ENCODE peak calls at places on chromosomes 3 and 15, in seven cellular contexts. Q, E, I, J, L, N and U are unnamed samples.

GRCh38 chr3:120102674-120103073 is 8.4 kb upstream of the GSK3B start:
- DNase-seq in J (no peak), I (no peak), N (no peak), E (peak), Q (no peak), L (no peak), U (no peak)

GRCh38 chr3:121658716-121659435 is 1.8 kb downstream of the HCLS1 start:
- DNase-seq in L (no peak), J (no peak), Q (no peak), I (no peak), E (no peak), N (no peak), U (no peak)

GRCh38 chr15:59292393-59292792 is 80.3 kb downstream of the MYO1E start:
- DNase-seq in J (no peak), L (peak), E (peak), Q (peak), I (no peak), N (no peak), U (no peak)

GRCh38 chr3:180196658-180197057 is 159.9 kb upstream of the PEX5L start:
- DNase-seq in Q (no peak), I (no peak), L (no peak), E (no peak), N (no peak), J (no peak), U (no peak)

GRCh38 chr3:13079051-13079450 is 5.8 kb upstream of the IQSEC1 start:
- DNase-seq in Q (no peak), I (no peak), N (no peak), E (no peak), L (no peak), J (no peak), U (no peak)

GRCh38 chr15:100002091-100002620 is 268.9 kb upstream of the LYSMD4 start:
- DNase-seq in E (no peak), N (no peak), L (no peak), Q (peak), J (no peak), I (no peak), U (no peak)

GRCh38 chr15:51382787-51383186 is 41.3 kb downstream of the GLDN start:
- DNase-seq in N (peak), Q (peak), J (no peak), I (no peak), L (peak), E (peak), U (peak)

GRCh38 chr3:125148016-125148812 is 64.3 kb downstream of the SLC12A8 start:
- DNase-seq in E (no peak), J (no peak), N (no peak), Q (no peak), I (no peak), L (no peak), U (no peak)

GRCh38 chr15:70149667-70150404 is 52.1 kb upstream of the TLE3 start:
- DNase-seq in L (peak), I (no peak), Q (no peak), E (no peak), J (no peak), N (no peak), U (peak)

GRCh38 chr3:172332256-172333041 is 115.8 kb downstream of the GHSR start:
- DNase-seq in L (peak), J (no peak), Q (peak), I (no peak), E (peak), N (peak), U (peak)

GRCh38 chr3:32934150-32934742 is 17.2 kb upstream of the CCR4 start:
- DNase-seq in L (peak), N (no peak), I (no peak), Q (peak), E (peak), J (no peak), U (no peak)

GRCh38 chr3:77081240-77081661 is 41.4 kb downstream of the ROBO2 start:
- DNase-seq in N (no peak), L (peak), I (no peak), E (no peak), Q (no peak), J (peak), U (no peak)

GRCh38 chr15:101579766-101580165 is 72.4 kb downstream of the TM2D3 start:
- DNase-seq in E (peak), I (no peak), N (no peak), J (peak), Q (no peak), L (peak), U (peak)

GRCh38 chr3:49327485-49327884 is 12.4 kb downstream of the USP4 start:
- DNase-seq in N (no peak), Q (peak), I (no peak), L (no peak), J (no peak), E (no peak), U (no peak)

GRCh38 chr3:71163216-71163918 is 420.2 kb downstream of the FOXP1 start:
- DNase-seq in E (no peak), J (no peak), N (no peak), L (no peak), I (no peak), Q (no peak), U (no peak)

GRCh38 chr3:159919873-159920272 is 68.8 kb upstream of the IL12A start:
- DNase-seq in J (no peak), E (peak), Q (no peak), N (no peak), I (no peak), L (peak), U (peak)

GRCh38 chr15:42694398-42694797 is 42.5 kb downstream of the CDAN1 start:
- DNase-seq in N (no peak), L (no peak), Q (no peak), E (no peak), J (no peak), I (no peak), U (no peak)

GRCh38 chr3:113054552-113054951 is 63.8 kb downstream of the GTPBP8 start:
- DNase-seq in N (no peak), Q (no peak), L (peak), I (no peak), E (no peak), J (peak), U (peak)
- TF ChIP-seq CTCF in N (no peak), Q (no peak), L (no peak), I (no peak), E (no peak), J (peak), U (no peak)

DNA sequence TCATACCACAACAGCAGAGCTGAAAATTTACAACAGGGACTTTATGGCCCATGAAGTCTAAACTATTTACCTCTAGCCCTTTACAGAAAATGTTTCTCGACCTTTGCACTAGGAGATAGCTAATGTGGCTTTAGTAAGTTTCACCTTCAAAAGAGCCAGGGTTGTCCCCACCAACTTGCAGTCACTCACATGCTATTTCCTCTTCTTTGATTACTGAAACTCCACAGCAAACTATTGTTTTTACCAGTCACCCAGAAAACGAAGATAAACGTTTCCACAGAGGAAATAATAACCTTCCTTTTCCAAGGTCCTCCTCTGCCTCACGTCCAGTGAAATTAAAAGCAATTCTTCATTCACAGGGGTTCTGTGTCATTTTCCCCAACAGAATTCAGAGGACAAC is 48.2 kb downstream of the WWTR1 start:
- DNase-seq in J (no peak), L (no peak), Q (no peak), I (no peak), N (no peak), E (peak), U (no peak)
- TF ChIP-seq CTCF in J (no peak), L (no peak), Q (no peak), I (no peak), N (no peak), E (no peak), U (no peak)

DNA sequence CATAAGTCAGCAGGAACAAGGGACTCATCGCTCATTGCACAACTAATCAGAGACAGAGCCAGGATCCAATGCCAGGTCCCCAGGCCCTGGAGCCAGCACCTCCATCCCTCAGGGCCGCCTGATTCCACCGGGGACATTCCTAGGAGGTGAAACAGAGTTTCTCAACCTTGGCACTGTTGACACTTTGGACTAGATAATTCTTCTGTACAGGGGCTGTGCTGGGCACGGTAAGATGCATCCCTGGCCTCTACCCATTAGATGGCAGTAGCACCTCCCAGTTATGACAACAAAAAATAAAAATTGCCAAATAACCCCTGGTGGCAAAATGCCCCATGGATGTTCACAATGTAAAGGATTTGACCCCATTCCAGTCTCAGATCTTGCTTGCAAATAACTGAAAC is 127.7 kb downstream of the MTHFS start:
- DNase-seq in J (no peak), E (peak), N (peak), L (no peak), Q (peak), I (no peak), U (peak)
- TF ChIP-seq CTCF in J (peak), E (peak), N (peak), L (peak), Q (peak), I (no peak), U (peak)

GRCh38 chr3:42569743-42570142 is 12.0 kb downstream of the SEC22C start:
- DNase-seq in N (no peak), J (no peak), I (no peak), L (no peak), E (no peak), Q (no peak), U (no peak)

GRCh38 chr3:42578054-42578453 is 3.7 kb downstream of the SEC22C start:
- DNase-seq in J (no peak), E (no peak), L (no peak), Q (no peak), I (no peak), N (no peak), U (no peak)

GRCh38 chr3:42575137-42575741 is 6.5 kb downstream of the SEC22C start:
- DNase-seq in J (no peak), E (no peak), Q (no peak), N (no peak), L (no peak), I (no peak), U (no peak)

GRCh38 chr3:42572278-42572677 is 9.5 kb downstream of the SEC22C start:
- DNase-seq in E (peak), I (no peak), L (peak), N (peak), J (no peak), Q (peak), U (peak)
- TF ChIP-seq CTCF in E (peak), I (peak), L (peak), N (peak), J (peak), Q (peak), U (peak)

GRCh38 chr3:14405886-14406238 is 3.5 kb downstream of the SLC6A6 start:
- DNase-seq in I (no peak), E (no peak), L (no peak), Q (no peak), J (no peak), N (no peak), U (no peak)
- TF ChIP-seq CTCF in I (no peak), E (no peak), L (no peak), Q (no peak), J (no peak), N (no peak), U (peak)

GRCh38 chr3:44339990-44340389 is 1.4 kb downstream of the TCAIM start:
- DNase-seq in Q (no peak), J (no peak), E (no peak), I (no peak), N (no peak), L (no peak), U (no peak)

GRCh38 chr3:44338010-44338827 is at the start of gene TCAIM:
- DNase-seq in I (peak), L (peak), E (peak), N (peak), Q (peak), J (peak), U (peak)

GRCh38 chr3:44339181-44339741 is 695 bp downstream of the TCAIM start:
- DNase-seq in J (no peak), E (no peak), I (no peak), L (no peak), Q (no peak), N (no peak), U (no peak)

GRCh38 chr3:44338828-44339127 is 212 bp downstream of the TCAIM start:
- DNase-seq in N (no peak), L (no peak), Q (no peak), I (no peak), J (no peak), E (no peak), U (no peak)

GRCh38 chr3:44337253-44337652 is 1.3 kb upstream of the TCAIM start:
- DNase-seq in L (no peak), N (no peak), Q (peak), E (no peak), I (no peak), J (no peak), U (peak)
- TF ChIP-seq CTCF in L (no peak), N (no peak), Q (peak), E (peak), I (no peak), J (no peak), U (peak)

GRCh38 chr15:75640483-75641175 is 605 bp upstream of the IMP3 start:
- DNase-seq in L (peak), N (peak), I (no peak), J (no peak), Q (peak), E (peak), U (no peak)
- TF ChIP-seq CTCF in L (peak), N (peak), I (no peak), J (no peak), Q (peak), E (peak), U (peak)

GRCh38 chr3:109137766-109138165 is 1.2 kb downstream of the C3orf85 start:
- DNase-seq in L (no peak), J (no peak), E (no peak), Q (peak), N (no peak), I (no peak), U (no peak)
- TF ChIP-seq CTCF in L (no peak), J (no peak), E (no peak), Q (no peak), N (no peak), I (no peak), U (no peak)